ENCODE peak calls at places on chromosomes 11 and 22, in seven cellular contexts. P, K, Y, E, W, L and D are unnamed samples.

GRCh38 chr11:2519879-2520735 is 75.3 kb downstream of the KCNQ1 start:
- DNase-seq in P (peak; percentile 42), K (no peak), Y (peak; percentile 68), E (peak; percentile 53), W (no peak), L (no peak), D (no peak)

GRCh38 chr11:62546244-62546936 is at the start of gene AHNAK:
- DNase-seq in P (peak; percentile 85), K (no peak), Y (peak; percentile 95), E (peak; percentile 92), W (peak; percentile 60), L (no peak), D (peak; percentile 93)

GRCh38 chr11:74538680-74539079 is 45.2 kb upstream of the LIPT2 start:
- DNase-seq in P (no peak), K (no peak), Y (no peak), E (no peak), W (no peak), L (no peak), D (no peak)

GRCh38 chr11:97033178-97033577 is 643.4 kb downstream of the JRKL start:
- DNase-seq in P (no peak), K (no peak), Y (no peak), E (no peak), W (no peak), L (no peak), D (no peak)

GRCh38 chr11:74932797-74933196 is 16.1 kb downstream of the XRRA1 start:
- DNase-seq in P (no peak), K (no peak), Y (no peak), E (no peak), W (no peak), L (no peak), D (no peak)

GRCh38 chr22:46673205-46673604 is 53.0 kb downstream of the GRAMD4 start:
- DNase-seq in P (no peak), K (no peak), Y (no peak), E (no peak), W (no peak), L (no peak), D (no peak)

GRCh38 chr11:131910491-131911387 is 540.3 kb downstream of the NTM start:
- DNase-seq in P (no peak), K (no peak), Y (peak; percentile 77), E (no peak), W (no peak), L (no peak), D (no peak)

GRCh38 chr11:114056409-114056808 is 3.1 kb upstream of the ZBTB16 start:
- DNase-seq in P (no peak), K (no peak), Y (no peak), E (no peak), W (no peak), L (no peak), D (no peak)

GRCh38 chr11:33874910-33875490 is 16.9 kb downstream of the LMO2 start:
- DNase-seq in P (no peak), K (no peak), Y (no peak), E (no peak), W (no peak), L (no peak), D (no peak)

GRCh38 chr22:44455151-44455962 is 42.7 kb downstream of the RTL6 start:
- DNase-seq in P (peak; percentile 60), K (no peak), Y (peak; percentile 76), E (peak; percentile 45), W (no peak), L (peak; percentile 4), D (peak; percentile 64)

GRCh38 chr11:15307600-15307999 is 192.9 kb downstream of the INSC start:
- DNase-seq in P (no peak), K (no peak), Y (no peak), E (no peak), W (no peak), L (no peak), D (no peak)

GRCh38 chr11:124919836-124920755 is 1.0 kb downstream of the HEPN1 start:
- DNase-seq in P (no peak), K (no peak), Y (no peak), E (no peak), W (no peak), L (no peak), D (peak; percentile 89)

GRCh38 chr11:108009497-108010360 is 1.0 kb downstream of the CUL5 start:
- DNase-seq in P (no peak), K (peak; percentile 7), Y (no peak), E (no peak), W (no peak), L (no peak), D (no peak)

GRCh38 chr11:94672636-94673035 is 95.5 kb upstream of the AMOTL1 start:
- DNase-seq in P (no peak), K (no peak), Y (no peak), E (no peak), W (no peak), L (no peak), D (no peak)

GRCh38 chr11:113188433-113188834 is 125.9 kb upstream of the TTC12 start:
- DNase-seq in P (no peak), K (no peak), Y (no peak), E (no peak), W (no peak), L (no peak), D (no peak)

GRCh38 chr11:128226106-128226716 is 361.1 kb downstream of the ETS1 start:
- DNase-seq in P (no peak), K (no peak), Y (no peak), E (no peak), W (no peak), L (no peak), D (no peak)

GRCh38 chr22:36470994-36471331 is 10.5 kb downstream of the TXN2 start:
- DNase-seq in P (no peak), K (no peak), Y (no peak), E (no peak), W (no peak), L (no peak), D (no peak)